ENCODE peak calls at places on chromosomes 1 and 21, in ten cellular contexts. Z is stimulated activated CD4-positive, alpha-beta T cell treated with anti-CD3 and anti-CD28 coated beads, TNF-alpha, amount 100 ng/mL, for 1 hour; T is HS-5; A is epithelial cell of esophagus; M is CD4-positive, CD25-positive, alpha-beta regulatory T cell; Q is stimulated activated CD8-positive, alpha-beta memory T cell treated with anti-CD3 and anti-CD28 coated beads, Interleukin-7, amount 100 ng/mL, for 24 hours; D is NCI-H1092 treated with DMSO at 0.1 percent for 48 hours; N is ACHN; W is NCI-H2081; B is anterior cingulate cortex. H is an unnamed sample.

GRCh38 chr1:95018602-95019369 is 54.0 kb downstream of the ALG14 start:
- DNase-seq in N (peak), Q (no peak), A (peak), B (no peak), M (no peak), W (no peak), Z (no peak), T (no peak), D (no peak), H (no peak)

GRCh38 chr1:221069178-221069903 is 190.1 kb downstream of the HLX start:
- DNase-seq in M (no peak), N (no peak), T (no peak), Q (no peak), A (no peak), B (no peak), W (no peak), D (no peak), Z (no peak), H (no peak)

GRCh38 chr1:178571807-178572206 is 58.9 kb downstream of the TEX35 start:
- DNase-seq in T (no peak), Z (no peak), Q (no peak), M (no peak), D (no peak), N (no peak), W (no peak), B (no peak), A (no peak), H (no peak)

GRCh38 chr1:84141177-84142003 is 2.7 kb upstream of the PRKACB start:
- DNase-seq in N (peak), Q (no peak), B (no peak), M (peak), T (no peak), Z (no peak), D (peak), W (no peak), A (peak), H (no peak)

GRCh38 chr1:175131100-175131499 is 61.5 kb downstream of the KIAA0040 start:
- DNase-seq in W (no peak), M (no peak), T (no peak), A (no peak), Z (no peak), Q (no peak), B (no peak), D (no peak), N (no peak), H (no peak)

GRCh38 chr1:169363046-169363756 is 4.4 kb downstream of the NME7 start:
- DNase-seq in T (peak), N (peak), B (no peak), W (no peak), Z (no peak), M (peak), Q (no peak), A (peak), D (no peak), H (no peak)

GRCh38 chr1:27444632-27445031 is 45.3 kb downstream of the WASF2 start:
- DNase-seq in Q (no peak), M (no peak), A (no peak), B (no peak), D (no peak), N (no peak), W (no peak), T (no peak), Z (no peak), H (no peak)

GRCh38 chr1:243316366-243316989 is 60.6 kb downstream of the SDCCAG8 start:
- DNase-seq in T (no peak), B (peak), W (no peak), M (no peak), Z (no peak), D (no peak), N (no peak), Q (no peak), A (no peak), H (peak)

GRCh38 chr1:205376739-205377138 is 20.0 kb upstream of the KLHDC8A start:
- DNase-seq in W (no peak), Q (no peak), M (no peak), A (peak), D (no peak), B (no peak), N (no peak), Z (no peak), T (no peak), H (no peak)

GRCh38 chr1:81799939-81800740 is 594 bp upstream of the ADGRL2 start:
- DNase-seq in N (peak), D (peak), T (peak), M (no peak), W (peak), Q (no peak), B (no peak), Z (no peak), A (peak), H (peak)

GRCh38 chr1:7890853-7891252 is 38.0 kb upstream of the UTS2 start:
- DNase-seq in M (no peak), Z (no peak), B (no peak), Q (no peak), A (no peak), W (no peak), D (no peak), T (no peak), N (no peak), H (no peak)

GRCh38 chr1:31570906-31571305 is 5.4 kb upstream of the TINAGL1 start:
- DNase-seq in T (no peak), B (no peak), W (no peak), M (no peak), N (no peak), A (peak), D (no peak), Z (no peak), Q (no peak), H (no peak)

GRCh38 chr1:91761303-91761721 is 124.6 kb downstream of the TGFBR3 start:
- DNase-seq in D (no peak), M (no peak), B (peak), T (no peak), A (no peak), Z (no peak), Q (no peak), W (no peak), N (no peak), H (no peak)

GRCh38 chr1:211577277-211577825 is 1.6 kb downstream of the SLC30A1 start:
- DNase-seq in M (no peak), A (no peak), N (no peak), W (no peak), Q (no peak), T (no peak), B (no peak), D (no peak), Z (no peak), H (no peak)

GRCh38 chr1:212007896-212008295 is 27.5 kb downstream of the INTS7 start:
- DNase-seq in W (no peak), M (no peak), Q (no peak), T (no peak), N (no peak), B (no peak), A (no peak), D (no peak), Z (no peak), H (no peak)

GRCh38 chr21:34926784-34927548 is 122.1 kb downstream of the RUNX1 start:
- DNase-seq in D (no peak), Z (no peak), M (no peak), N (peak), B (no peak), Q (no peak), T (no peak), A (no peak), W (no peak), H (no peak)

GRCh38 chr1:206468571-206468970 is 1.7 kb upstream of the IKBKE start:
- DNase-seq in N (no peak), Q (no peak), W (no peak), M (no peak), B (no peak), D (no peak), T (no peak), Z (no peak), A (no peak), H (no peak)

GRCh38 chr1:27430903-27431653 is 38.7 kb downstream of the GPR3 start:
- DNase-seq in W (no peak), N (no peak), Z (no peak), Q (no peak), A (no peak), D (no peak), T (no peak), B (peak), M (peak), H (peak)

GRCh38 chr21:33368124-33368523 is 35.1 kb upstream of the IFNGR2 start:
- DNase-seq in A (no peak), M (no peak), Z (no peak), Q (no peak), W (no peak), B (no peak), N (no peak), T (no peak), D (no peak), H (no peak)

GRCh38 chr1:28108006-28108405 is 19.6 kb upstream of the EYA3 start:
- DNase-seq in D (no peak), M (no peak), Z (no peak), W (no peak), T (no peak), A (no peak), Q (no peak), N (no peak), B (no peak), H (no peak)

GRCh38 chr1:244865028-244865371 is 657 bp upstream of the HNRNPU start:
- DNase-seq in D (no peak), A (no peak), M (no peak), Z (no peak), Q (no peak), T (no peak), W (no peak), B (no peak), N (no peak), H (no peak)

GRCh38 chr1:202207292-202207691 is 13.7 kb downstream of the LGR6 start:
- DNase-seq in Q (no peak), Z (no peak), B (no peak), M (no peak), T (no peak), A (peak), W (no peak), N (peak), D (peak), H (peak)

GRCh38 chr1:19863804-19864203 is 18.4 kb upstream of the OTUD3 start:
- DNase-seq in T (no peak), D (no peak), Q (no peak), N (no peak), M (no peak), A (peak), B (no peak), W (no peak), Z (no peak), H (peak)

GRCh38 chr1:116711061-116711582 is 43.1 kb upstream of the CD2 start:
- DNase-seq in Q (no peak), T (no peak), D (peak), W (no peak), N (no peak), Z (no peak), B (no peak), M (no peak), A (peak), H (no peak)

GRCh38 chr1:25428475-25429166 is 2.1 kb upstream of the MACO1 start:
- DNase-seq in N (no peak), M (no peak), Q (no peak), Z (no peak), W (no peak), B (no peak), T (no peak), D (no peak), A (no peak), H (no peak)

GRCh38 chr1:179840107-179840506 is 37.5 kb downstream of the TOR1AIP2 start:
- DNase-seq in A (no peak), Z (no peak), M (no peak), D (no peak), B (no peak), Q (no peak), W (no peak), N (no peak), T (no peak), H (no peak)

GRCh38 chr1:121444096-121444495 is 259.3 kb downstream of the SRGAP2C start:
- DNase-seq in Q (no peak), Z (no peak), W (no peak), N (no peak), A (peak), B (no peak), M (no peak), D (no peak), T (no peak), H (no peak)

GRCh38 chr1:20702416-20702815 is 15.4 kb downstream of the KIF17 start:
- DNase-seq in T (no peak), A (peak), Q (no peak), N (peak), W (no peak), D (no peak), Z (no peak), B (no peak), M (no peak), H (no peak)

GRCh38 chr1:17744666-17745563 is 10.2 kb upstream of the ACTL8 start:
- DNase-seq in T (no peak), N (no peak), A (no peak), W (no peak), B (no peak), D (no peak), Z (no peak), Q (no peak), M (no peak), H (no peak)

GRCh38 chr1:27455166-27455811 is 34.7 kb downstream of the WASF2 start:
- DNase-seq in T (no peak), A (peak), N (peak), W (no peak), M (peak), B (no peak), D (no peak), Z (no peak), Q (no peak), H (no peak)

GRCh38 chr1:117732065-117732789 is 126.4 kb downstream of the TENT5C start:
- DNase-seq in T (no peak), B (no peak), D (no peak), A (no peak), N (no peak), Z (no peak), M (no peak), Q (no peak), W (no peak), H (no peak)

GRCh38 chr1:53277326-53277725 is 39.0 kb upstream of the MAGOH start:
- DNase-seq in Q (no peak), N (no peak), B (no peak), A (no peak), Z (no peak), T (no peak), M (no peak), W (no peak), D (no peak), H (no peak)

GRCh38 chr1:77652179-77652745 is 30.2 kb downstream of the ZZZ3 start:
- DNase-seq in W (no peak), B (no peak), D (no peak), Z (no peak), Q (no peak), N (no peak), M (no peak), A (no peak), T (peak), H (no peak)